ENCODE peak calls at places on chromosome 20, in four cellular contexts. C is iPS-NIHi11, K is kidney glomerular epithelial cell, P is occipital lobe. J is an unnamed sample.

GRCh38 chr20:50866036-50866685 is 65.1 kb downstream of the ADNP start:
- DNase-seq in C (no peak), K (no peak), P (no peak), J (no peak)

GRCh38 chr20:33441142-33441955 is 2.2 kb downstream of the SNTA1 start:
- DNase-seq in C (no peak), K (no peak), P (no peak), J (no peak)

GRCh38 chr20:8305449-8305978 is 173.4 kb downstream of the PLCB1 start:
- DNase-seq in C (peak), K (peak), P (no peak), J (peak)

GRCh38 chr20:46990017-46990810 is 95.6 kb downstream of the EYA2 start:
- DNase-seq in C (no peak), K (no peak), P (no peak), J (no peak)

GRCh38 chr20:36149469-36149868 is 5.1 kb upstream of the EPB41L1 start:
- DNase-seq in C (no peak), K (no peak), P (no peak), J (peak)

GRCh38 chr20:3812259-3812681 is 8.1 kb upstream of the AP5S1 start:
- DNase-seq in C (no peak), K (peak), P (no peak), J (no peak)

GRCh38 chr20:50694379-50695143 is 3.2 kb upstream of the RIPOR3 start:
- DNase-seq in C (no peak), K (peak), P (no peak), J (no peak)

GRCh38 chr20:13857961-13858360 is 73.1 kb downstream of the NDUFAF5 start:
- DNase-seq in C (no peak), K (no peak), P (no peak), J (no peak)

GRCh38 chr20:41141153-41141815 is 3.9 kb downstream of the PLCG1 start:
- DNase-seq in C (no peak), K (no peak), P (no peak), J (no peak)

GRCh38 chr20:60352580-60352979 is 394.4 kb downstream of the CDH26 start:
- DNase-seq in C (no peak), K (no peak), P (no peak), J (no peak)

GRCh38 chr20:4820833-4821518 is 99.3 kb downstream of the PRND start:
- DNase-seq in C (no peak), K (peak), P (peak), J (no peak)

GRCh38 chr20:46648903-46649649 is 2.2 kb downstream of the SLC13A3 start:
- DNase-seq in C (peak), K (no peak), P (no peak), J (peak)

GRCh38 chr20:20568604-20569205 is 143.7 kb downstream of the RALGAPA2 start:
- DNase-seq in C (peak), K (peak), P (no peak), J (no peak)

GRCh38 chr20:43681468-43681942 is 14.6 kb downstream of the MYBL2 start:
- DNase-seq in C (no peak), K (no peak), P (no peak), J (no peak)

GRCh38 chr20:62455929-62456328 is 19.9 kb downstream of the GATA5 start:
- DNase-seq in C (no peak), K (no peak), P (no peak), J (no peak)

GRCh38 chr20:33649201-33649631 is 12.9 kb upstream of the C20orf144 start:
- DNase-seq in C (no peak), K (no peak), P (no peak), J (no peak)

GRCh38 chr20:2244523-2244922 is 51.3 kb upstream of the TGM3 start:
- DNase-seq in C (no peak), K (no peak), P (no peak), J (no peak)

GRCh38 chr20:59591061-59591460 is 13.3 kb upstream of the PHACTR3 start:
- DNase-seq in C (no peak), K (no peak), P (no peak), J (no peak)

GRCh38 chr20:17481661-17482060 is 49.5 kb downstream of the BFSP1 start:
- DNase-seq in C (no peak), K (no peak), P (no peak), J (no peak)

GRCh38 chr20:41497186-41497895 is 120.8 kb downstream of the CHD6 start:
- DNase-seq in C (no peak), K (no peak), P (no peak), J (no peak)

GRCh38 chr20:42979720-42980119 is 210.0 kb downstream of the PTPRT start:
- DNase-seq in C (peak), K (no peak), P (no peak), J (peak)

GRCh38 chr20:18001131-18001921 is 32.5 kb downstream of the MGME1 start:
- DNase-seq in C (no peak), K (no peak), P (peak), J (peak)

GRCh38 chr20:11195899-11196558 is 522.2 kb upstream of the JAG1 start:
- DNase-seq in C (no peak), K (peak), P (no peak), J (no peak)

GRCh38 chr20:23145281-23145700 is 59.2 kb upstream of the CD93 start:
- DNase-seq in C (no peak), K (no peak), P (no peak), J (no peak)

GRCh38 chr20:57500941-57501340 is 24.0 kb downstream of the CTCFL start:
- DNase-seq in C (no peak), K (no peak), P (no peak), J (peak)

GRCh38 chr20:57707849-57708693 is 1.7 kb downstream of the PMEPA1 start:
- DNase-seq in C (no peak), K (no peak), P (no peak), J (peak)

GRCh38 chr20:32089637-32090330 is 19.7 kb upstream of the TM9SF4 start:
- DNase-seq in C (peak), K (no peak), P (no peak), J (peak)

GRCh38 chr20:11001767-11002540 is 328.2 kb upstream of the JAG1 start:
- DNase-seq in C (no peak), K (peak), P (no peak), J (no peak)

GRCh38 chr20:19849341-19850189 is 91.5 kb downstream of the RIN2 start:
- DNase-seq in C (no peak), K (no peak), P (peak), J (no peak)

GRCh38 chr20:19727251-19727847 is 30.7 kb upstream of the RIN2 start:
- DNase-seq in C (no peak), K (no peak), P (no peak), J (no peak)

J was measured in ELF-1.